ENCODE peak calls at places on chromosomes 4 and X, in four cellular contexts. One of them, this sample, is unnamed.

GRCh38 chrX:123830309-123830708 is 29.5 kb upstream of the XIAP start:
- DNase-seq in AG04450: no peak
- DNase-seq in thoracic aorta: no peak
- DNase-seq in Peyer's patch: peak; percentile 74
- DNase-seq in this sample: no peak

GRCh38 chrX:44042124-44042523 is 68.9 kb upstream of the NDP start:
- DNase-seq in AG04450: no peak
- DNase-seq in thoracic aorta: no peak
- DNase-seq in Peyer's patch: no peak
- DNase-seq in this sample: no peak

GRCh38 chrX:115650916-115651315 is 89.9 kb downstream of the PLS3 start:
- DNase-seq in AG04450: no peak
- DNase-seq in thoracic aorta: no peak
- DNase-seq in Peyer's patch: no peak
- DNase-seq in this sample: no peak

GRCh38 chrX:102338162-102338561 is 91.2 kb downstream of the NXF2 start:
- DNase-seq in AG04450: no peak
- DNase-seq in thoracic aorta: no peak
- DNase-seq in Peyer's patch: peak; percentile 1
- DNase-seq in this sample: no peak

GRCh38 chrX:17939724-17940123 is 78.6 kb upstream of the RAI2 start:
- DNase-seq in AG04450: no peak
- DNase-seq in thoracic aorta: no peak
- DNase-seq in Peyer's patch: no peak
- DNase-seq in this sample: no peak

GRCh38 chrX:151000901-151001301 is 17.8 kb downstream of the HMGB3 start:
- DNase-seq in AG04450: no peak
- DNase-seq in thoracic aorta: no peak
- DNase-seq in Peyer's patch: no peak
- DNase-seq in this sample: no peak

GRCh38 chr4:67394771-67395310 is 150.5 kb downstream of the CENPC start:
- DNase-seq in AG04450: no peak
- DNase-seq in thoracic aorta: no peak
- DNase-seq in Peyer's patch: no peak
- DNase-seq in this sample: no peak

GRCh38 chrX:1521459-1521956 is 15.5 kb downstream of the P2RY8 start:
- DNase-seq in AG04450: no peak
- DNase-seq in thoracic aorta: no peak
- DNase-seq in Peyer's patch: no peak
- DNase-seq in this sample: peak; percentile 81

GRCh38 chr4:168766537-168767316 is 243.3 kb downstream of the CBR4 start:
- DNase-seq in AG04450: no peak
- DNase-seq in thoracic aorta: no peak
- DNase-seq in Peyer's patch: no peak
- DNase-seq in this sample: no peak

GRCh38 chr4:147933316-147933715 is 201.4 kb downstream of the ARHGAP10 start:
- DNase-seq in AG04450: no peak
- DNase-seq in thoracic aorta: no peak
- DNase-seq in Peyer's patch: no peak
- DNase-seq in this sample: no peak

GRCh38 chr4:140061194-140061593 is 92.8 kb downstream of the MAML3 start:
- DNase-seq in AG04450: no peak
- DNase-seq in thoracic aorta: no peak
- DNase-seq in Peyer's patch: no peak
- DNase-seq in this sample: peak; percentile 46

GRCh38 chr4:45662996-45663395 is 460.9 kb downstream of the GABRG1 start:
- DNase-seq in AG04450: no peak
- DNase-seq in thoracic aorta: no peak
- DNase-seq in Peyer's patch: no peak
- DNase-seq in this sample: no peak

GRCh38 chr4:182975806-182976205 is 58.6 kb upstream of the DCTD start:
- DNase-seq in AG04450: peak; percentile 29
- DNase-seq in thoracic aorta: no peak
- DNase-seq in Peyer's patch: no peak
- DNase-seq in this sample: no peak

GRCh38 chr4:74252933-74253332 is 55.3 kb upstream of the EPGN start:
- DNase-seq in AG04450: no peak
- DNase-seq in thoracic aorta: no peak
- DNase-seq in Peyer's patch: no peak
- DNase-seq in this sample: no peak

GRCh38 chr4:1579834-1580686 is 104.1 kb downstream of the FAM53A start:
- DNase-seq in AG04450: no peak
- DNase-seq in thoracic aorta: peak; percentile 71
- DNase-seq in Peyer's patch: peak; percentile 88
- DNase-seq in this sample: peak; percentile 91

GRCh38 chrX:19599253-19599652 is 83.9 kb upstream of the MAP3K15 start:
- DNase-seq in AG04450: no peak
- DNase-seq in thoracic aorta: no peak
- DNase-seq in Peyer's patch: no peak
- DNase-seq in this sample: no peak

GRCh38 chrX:20585782-20586181 is 319.1 kb upstream of the RPS6KA3 start:
- DNase-seq in AG04450: no peak
- DNase-seq in thoracic aorta: no peak
- DNase-seq in Peyer's patch: no peak
- DNase-seq in this sample: no peak

GRCh38 chrX:104137496-104137895 is 19.3 kb downstream of the SLC25A53 start:
- DNase-seq in AG04450: no peak
- DNase-seq in thoracic aorta: no peak
- DNase-seq in Peyer's patch: no peak
- DNase-seq in this sample: no peak

GRCh38 chr4:38759077-38759789 is 23.6 kb downstream of the TLR10 start:
- DNase-seq in AG04450: peak; percentile 30
- DNase-seq in thoracic aorta: no peak
- DNase-seq in Peyer's patch: no peak
- DNase-seq in this sample: peak; percentile 61

GRCh38 chr4:120209706-120210105 is 143.1 kb upstream of the MAD2L1 start:
- DNase-seq in AG04450: no peak
- DNase-seq in thoracic aorta: no peak
- DNase-seq in Peyer's patch: no peak
- DNase-seq in this sample: no peak

GRCh38 chr4:84968936-84969335 is 2.4 kb upstream of the WDFY3 start:
- DNase-seq in AG04450: no peak
- DNase-seq in thoracic aorta: no peak
- DNase-seq in Peyer's patch: no peak
- DNase-seq in this sample: no peak

GRCh38 chr4:94285666-94286065 is 57.0 kb downstream of the HPGDS start:
- DNase-seq in AG04450: no peak
- DNase-seq in thoracic aorta: no peak
- DNase-seq in Peyer's patch: no peak
- DNase-seq in this sample: no peak

GRCh38 chr4:139746430-139746829 is 80.8 kb downstream of the MGST2 start:
- DNase-seq in AG04450: no peak
- DNase-seq in thoracic aorta: no peak
- DNase-seq in Peyer's patch: no peak
- DNase-seq in this sample: no peak

GRCh38 chrX:9530848-9531274 is 66.0 kb downstream of the TBL1X start:
- DNase-seq in AG04450: peak; percentile 55
- DNase-seq in thoracic aorta: peak; percentile 8
- DNase-seq in Peyer's patch: peak; percentile 52
- DNase-seq in this sample: peak; percentile 9

GRCh38 chrX:139724626-139725025 is 16.7 kb upstream of the MCF2 start:
- DNase-seq in AG04450: no peak
- DNase-seq in thoracic aorta: no peak
- DNase-seq in Peyer's patch: no peak
- DNase-seq in this sample: no peak

GRCh38 chrX:139725720-139726119 is 17.8 kb upstream of the MCF2 start:
- DNase-seq in AG04450: no peak
- DNase-seq in thoracic aorta: no peak
- DNase-seq in Peyer's patch: no peak
- DNase-seq in this sample: no peak

GRCh38 chrX:139720979-139721378 is 13.0 kb upstream of the MCF2 start:
- DNase-seq in AG04450: no peak
- DNase-seq in thoracic aorta: no peak
- DNase-seq in Peyer's patch: no peak
- DNase-seq in this sample: no peak

GRCh38 chrX:139720136-139720535 is 12.2 kb upstream of the MCF2 start:
- DNase-seq in AG04450: peak; percentile 30
- DNase-seq in thoracic aorta: no peak
- DNase-seq in Peyer's patch: no peak
- DNase-seq in this sample: no peak
- H3K27ac ChIP-seq in AG04450: no peak overlapping the region
- H3K27ac ChIP-seq in thoracic aorta: no peak overlapping the region
- H3K27ac ChIP-seq in Peyer's patch: no peak overlapping the region
- H3K27ac ChIP-seq in this sample: no peak overlapping the region

DNA sequence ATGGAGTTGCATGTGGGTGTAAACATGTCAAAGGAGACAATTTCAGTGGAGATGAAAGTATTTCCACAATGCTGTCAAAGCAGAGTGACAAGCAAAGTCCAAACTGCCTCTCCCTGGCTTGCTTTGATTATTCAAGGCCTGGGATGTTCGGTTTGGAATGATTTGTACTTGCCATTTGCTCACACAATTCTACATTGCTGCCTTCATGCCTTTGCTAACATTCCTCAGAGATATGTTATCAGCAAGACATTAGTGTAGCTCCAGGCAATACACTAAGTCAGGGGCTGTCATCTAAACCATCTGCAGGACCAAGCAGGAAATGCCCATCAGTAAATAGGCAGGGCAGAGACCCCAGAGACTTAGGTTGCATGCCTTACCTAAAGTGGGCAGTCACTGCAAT is 79.6 kb upstream of the C1QTNF7 start:
- DNase-seq in AG04450: no peak
- DNase-seq in thoracic aorta: no peak
- DNase-seq in Peyer's patch: no peak
- DNase-seq in this sample: no peak
- H3K4me3 ChIP-seq in AG04450: no peak overlapping the region
- H3K4me3 ChIP-seq in thoracic aorta: no peak overlapping the region
- H3K4me3 ChIP-seq in Peyer's patch: no peak overlapping the region
- H3K4me3 ChIP-seq in this sample: no peak overlapping the region

GRCh38 chr4:87844476-87844875 is 11.7 kb downstream of the MEPE start:
- DNase-seq in AG04450: no peak
- DNase-seq in thoracic aorta: no peak
- DNase-seq in Peyer's patch: no peak
- DNase-seq in this sample: no peak
- H3K9me3 ChIP-seq in AG04450: no peaks in the 10 kb centered on the region
- H3K9me3 ChIP-seq in thoracic aorta: no peaks in the 10 kb centered on the region
- H3K9me3 ChIP-seq in Peyer's patch: no peaks in the 10 kb centered on the region
- H3K9me3 ChIP-seq in this sample: no peaks in the 10 kb centered on the region

GRCh38 chr4:69759189-69759604 is 1.2 kb downstream of the SULT1B1 start:
- DNase-seq in AG04450: no peak
- DNase-seq in thoracic aorta: no peak
- DNase-seq in Peyer's patch: no peak
- DNase-seq in this sample: no peak
- H3K27ac ChIP-seq in AG04450: no peak overlapping the region
- H3K27ac ChIP-seq in thoracic aorta: no peak overlapping the region
- H3K27ac ChIP-seq in Peyer's patch: no peak overlapping the region
- H3K27ac ChIP-seq in this sample: peak overlapping the region; percentile 59